ENCODE peak calls at places on chromosomes 4 and X, in seven cellular contexts. Z is hippocampal formation, C is DMS153, H is fibroblast of gingiva, K is T follicular helper cell, X is psoas muscle, B is HFFc6. S is an unnamed sample.

GRCh38 chr4:185721949-185722316 is 90.1 kb downstream of the SORBS2 start:
- DNase-seq in C (no peak), H (peak; percentile 75), X (no peak), K (no peak), Z (no peak), B (no peak), S (no peak)

GRCh38 chrX:37454537-37455285 is 105.5 kb downstream of the PRRG1 start:
- DNase-seq in Z (no peak), C (no peak), X (no peak), K (no peak), H (no peak), B (peak; percentile 27), S (no peak)

GRCh38 chrX:154409222-154409871 is at the start of gene DNASE1L1:
- DNase-seq in K (no peak), Z (no peak), C (no peak), H (peak; percentile 85), X (peak; percentile 94), B (peak; percentile 89), S (no peak)

GRCh38 chr4:108336076-108336475 is 167.3 kb upstream of the LEF1 start:
- DNase-seq in X (no peak), H (no peak), Z (no peak), B (peak; percentile 8), C (no peak), K (no peak), S (no peak)

GRCh38 chrX:104270916-104271512 is 16.3 kb upstream of the ESX1 start:
- DNase-seq in B (peak; percentile 11), Z (peak; percentile 52), X (no peak), K (no peak), H (peak; percentile 6), C (no peak), S (peak; percentile 8)

GRCh38 chr4:125735107-125735506 is 420.4 kb downstream of the FAT4 start:
- DNase-seq in K (no peak), Z (no peak), X (no peak), H (peak; percentile 85), C (no peak), B (peak; percentile 72), S (peak; percentile 22)

GRCh38 chr4:139522457-139522856 is 33.6 kb downstream of the SETD7 start:
- DNase-seq in H (no peak), K (no peak), B (no peak), X (no peak), Z (no peak), C (no peak), S (no peak)

GRCh38 chrX:124257924-124258706 is 74.3 kb upstream of the TEX13D start:
- DNase-seq in X (no peak), Z (no peak), H (no peak), K (no peak), B (no peak), C (no peak), S (no peak)

GRCh38 chr4:2412885-2413716 is 5.3 kb downstream of the ZFYVE28 start:
- DNase-seq in H (peak; percentile 80), K (peak; percentile 81), Z (peak; percentile 39), C (peak; percentile 61), B (peak; percentile 95), X (peak; percentile 91), S (peak; percentile 44)

GRCh38 chrX:154321624-154322023 is 26.0 kb downstream of the TKTL1 start:
- DNase-seq in Z (no peak), K (no peak), H (no peak), X (no peak), C (no peak), B (peak; percentile 12), S (no peak)

GRCh38 chr4:163587867-163588266 is 93.4 kb downstream of the TMA16 start:
- DNase-seq in X (no peak), H (no peak), Z (no peak), B (no peak), K (no peak), C (no peak), S (no peak)

GRCh38 chr4:169604131-169604900 is 8.1 kb downstream of the NEK1 start:
- DNase-seq in Z (no peak), K (no peak), H (peak; percentile 45), C (no peak), B (peak; percentile 69), X (no peak), S (no peak)

GRCh38 chr4:46937493-46937892 is 28.4 kb upstream of the COX7B2 start:
- DNase-seq in C (no peak), B (no peak), X (no peak), Z (no peak), H (no peak), K (no peak), S (no peak)

GRCh38 chr4:55865228-55865806 is 11.9 kb downstream of the EXOC1 start:
- DNase-seq in Z (no peak), K (no peak), C (no peak), X (no peak), H (peak; percentile 39), B (peak; percentile 46), S (no peak)

GRCh38 chrX:112163916-112164315 is 81.3 kb upstream of the TRPC5 start:
- DNase-seq in K (no peak), C (no peak), H (no peak), X (no peak), B (no peak), Z (no peak), S (no peak)

GRCh38 chrX:19893722-19894121 is 6.3 kb upstream of the SH3KBP1 start:
- DNase-seq in K (no peak), Z (no peak), X (no peak), H (peak; percentile 73), B (peak; percentile 47), C (no peak), S (no peak)

GRCh38 chrX:40734956-40735317 is 405 bp downstream of the MED14 start:
- DNase-seq in B (no peak), Z (no peak), X (no peak), H (no peak), C (no peak), K (no peak), S (no peak)

GRCh38 chr4:86498560-86499166 is 95.5 kb upstream of the PTPN13 start:
- DNase-seq in H (peak; percentile 52), C (peak; percentile 48), X (no peak), B (peak; percentile 73), Z (peak; percentile 86), K (no peak), S (peak; percentile 83)

GRCh38 chr4:155339588-155339987 is 37.2 kb downstream of the MAP9 start:
- DNase-seq in Z (no peak), C (no peak), K (no peak), B (no peak), H (no peak), X (no peak), S (no peak)

S was measured in SK-N-MC.